ENCODE peak calls at places on chromosomes 7 and 10, in four cellular contexts. D, Q, H and Z are unnamed samples.

GRCh38 chr7:66626236-66626957 is 2.3 kb upstream of the KCTD7 start:
- DNase-seq in D (no peak), Q (no peak), H (no peak), Z (peak)

GRCh38 chr10:17263580-17263979 is 35.5 kb downstream of the VIM start:
- DNase-seq in D (no peak), Q (no peak), H (no peak), Z (no peak)

GRCh38 chr7:151506901-151507382 is 12.8 kb downstream of the RHEB start:
- DNase-seq in D (no peak), Q (no peak), H (no peak), Z (no peak)

GRCh38 chr10:31650010-31650409 is 278.6 kb downstream of the ARHGAP12 start:
- DNase-seq in D (no peak), Q (peak), H (no peak), Z (peak)

GRCh38 chr10:124342821-124343170 is 75.9 kb downstream of the OAT start:
- DNase-seq in D (no peak), Q (no peak), H (no peak), Z (no peak)

GRCh38 chr7:107080099-107080505 is 35.6 kb downstream of the PRKAR2B start:
- DNase-seq in D (no peak), Q (peak), H (no peak), Z (no peak)

GRCh38 chr10:110273474-110273873 is 31.2 kb downstream of the SMNDC1 start:
- DNase-seq in D (peak), Q (peak), H (peak), Z (peak)

GRCh38 chr7:151411551-151411950 is 1.7 kb upstream of the WDR86 start:
- DNase-seq in D (no peak), Q (no peak), H (no peak), Z (no peak)

GRCh38 chr10:63829573-63830149 is 308.5 kb downstream of the REEP3 start:
- DNase-seq in D (no peak), Q (no peak), H (no peak), Z (no peak)

GRCh38 chr7:2929321-2930201 is 85.5 kb upstream of the GNA12 start:
- DNase-seq in D (no peak), Q (no peak), H (no peak), Z (no peak)

GRCh38 chr10:43228783-43229207 is 38.1 kb downstream of the RASGEF1A start:
- DNase-seq in D (no peak), Q (no peak), H (no peak), Z (no peak)

GRCh38 chr10:113423877-113424276 is 129.0 kb upstream of the HABP2 start:
- DNase-seq in D (no peak), Q (no peak), H (no peak), Z (no peak)

GRCh38 chr10:103080891-103081581 is 112.0 kb downstream of the NT5C2 start:
- DNase-seq in D (no peak), Q (no peak), H (no peak), Z (no peak)

GRCh38 chr10:94292448-94293118 is 70.2 kb downstream of the NOC3L start:
- DNase-seq in D (no peak), Q (peak), H (no peak), Z (peak)

GRCh38 chr7:89072094-89072493 is 276.6 kb upstream of the TEX47 start:
- DNase-seq in D (no peak), Q (peak), H (no peak), Z (peak)

GRCh38 chr7:148255333-148255732 is 335.2 kb upstream of the C7orf33 start:
- DNase-seq in D (no peak), Q (peak), H (no peak), Z (no peak)

GRCh38 chr7:47403341-47403866 is 178.5 kb downstream of the TNS3 start:
- DNase-seq in D (no peak), Q (peak), H (no peak), Z (peak)

GRCh38 chr10:28638392-28638791 is 38.9 kb upstream of the BAMBI start:
- DNase-seq in D (no peak), Q (no peak), H (no peak), Z (no peak)

DNA sequence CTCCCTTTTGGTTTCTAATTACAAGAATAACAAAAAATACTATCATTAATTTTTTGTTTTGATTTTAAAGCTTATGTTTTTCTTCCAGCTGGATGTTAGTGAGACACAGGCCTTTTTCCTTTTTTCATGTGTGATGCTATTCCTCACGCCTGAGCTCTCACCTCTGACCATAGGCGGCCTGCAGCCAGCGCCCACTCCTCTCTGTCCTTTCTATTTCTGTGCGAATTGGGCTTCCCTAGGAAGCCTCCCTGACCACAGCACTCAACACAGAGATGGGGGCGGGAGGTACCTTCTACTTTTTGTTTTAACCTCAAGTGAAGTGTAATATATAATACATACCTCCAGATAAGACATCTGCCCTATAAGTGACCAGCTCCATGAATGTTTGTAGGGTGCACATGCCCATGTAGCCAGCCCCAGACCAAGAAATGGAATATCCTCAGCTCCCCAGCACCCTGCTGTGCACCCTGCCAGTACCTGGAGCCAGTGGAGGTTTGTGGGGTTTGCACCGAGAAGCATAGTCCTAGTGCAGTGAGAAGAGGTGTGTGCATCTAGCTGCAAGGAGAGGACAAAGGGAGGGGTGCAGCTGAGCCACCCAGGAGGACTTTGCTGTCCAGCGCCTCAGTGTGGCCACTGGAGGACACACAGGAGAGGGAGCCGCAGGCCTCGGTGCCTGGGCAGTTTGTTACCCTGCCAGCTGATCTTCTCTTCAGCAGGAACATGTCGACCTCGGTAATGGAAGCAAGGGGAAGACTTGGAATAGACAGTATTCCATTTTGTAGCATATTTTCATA is 38.5 kb downstream of the BNIP3 start:
- DNase-seq in D (no peak), Q (no peak), H (no peak), Z (peak)
- TF ChIP-seq CTCF in D (no peak), Q (peak), H (peak), Z (peak)

GRCh38 chr10:34817054-34817453 is 2.0 kb upstream of the PARD3 start:
- DNase-seq in D (no peak), Q (no peak), H (no peak), Z (no peak)

GRCh38 chr10:34817586-34817985 is 2.5 kb upstream of the PARD3 start:
- DNase-seq in D (no peak), Q (no peak), H (no peak), Z (no peak)

GRCh38 chr10:34814228-34815173 is 595 bp downstream of the PARD3 start:
- DNase-seq in D (peak), Q (peak), H (no peak), Z (no peak)

GRCh38 chr10:34815174-34816066 is at the start of gene PARD3:
- DNase-seq in D (peak), Q (peak), H (no peak), Z (peak)

GRCh38 chr10:34816067-34817002 is 1.2 kb upstream of the PARD3 start:
- DNase-seq in D (no peak), Q (peak), H (no peak), Z (peak)
- TF ChIP-seq CTCF in D (no peak), Q (no peak), H (no peak), Z (peak)

GRCh38 chr7:54546986-54547314 is 4.8 kb downstream of the VSTM2A start:
- DNase-seq in D (no peak), Q (no peak), H (no peak), Z (no peak)
- TF ChIP-seq CTCF in D (no peak), Q (no peak), H (no peak), Z (no peak)

GRCh38 chr10:120511165-120511564 is 54.1 kb downstream of the PLPP4 start:
- DNase-seq in D (no peak), Q (peak), H (no peak), Z (peak)
- TF ChIP-seq CTCF in D (no peak), Q (peak), H (no peak), Z (peak)

DNA sequence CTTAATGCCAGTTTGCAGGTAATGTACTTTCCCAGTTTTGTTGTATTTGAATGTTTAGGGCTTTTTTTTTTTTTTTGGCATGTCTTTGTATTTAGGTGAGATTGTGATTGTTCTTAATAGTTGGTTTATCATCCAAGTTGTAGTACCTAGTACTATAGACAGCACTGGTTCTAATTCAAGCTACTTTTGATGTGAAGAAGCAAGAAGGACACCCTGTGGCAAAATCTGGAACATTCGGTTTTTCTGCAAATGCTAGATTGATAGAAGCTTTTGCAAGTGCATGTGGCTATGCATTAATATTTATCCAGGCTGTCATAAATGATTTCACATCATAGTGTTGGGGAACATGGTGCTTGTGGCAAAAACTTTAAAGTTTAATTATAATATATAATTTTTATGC is 248.9 kb downstream of the FOXP2 start:
- DNase-seq in D (no peak), Q (peak), H (no peak), Z (peak)
- TF ChIP-seq CTCF in D (no peak), Q (peak), H (no peak), Z (peak)

GRCh38 chr7:42263971-42264370 is 27.0 kb upstream of the GLI3 start:
- DNase-seq in D (no peak), Q (no peak), H (no peak), Z (no peak)

GRCh38 chr7:42262907-42263466 is 26.0 kb upstream of the GLI3 start:
- DNase-seq in D (no peak), Q (peak), H (no peak), Z (no peak)

GRCh38 chr7:42269161-42269560 is 32.2 kb upstream of the GLI3 start:
- DNase-seq in D (no peak), Q (peak), H (no peak), Z (no peak)

GRCh38 chr7:42264702-42265101 is 27.7 kb upstream of the GLI3 start:
- DNase-seq in D (no peak), Q (no peak), H (no peak), Z (no peak)
- TF ChIP-seq CTCF in D (no peak), Q (no peak), H (no peak), Z (no peak)